ENCODE peak calls at places on chromosome 9, in eight cellular contexts. H is heart right ventricle, C is fibroblast of pulmonary artery, I is neural crest cell, U is A549, L is choroid plexus epithelial cell, Q is tibial artery, V is ovary. G is an unnamed sample.

GRCh38 chr9:32533338-32533737 is 7.3 kb upstream of the RIGI start:
- DNase-seq in H (no peak), C (no peak), I (no peak), U (no peak), L (peak), Q (no peak), V (no peak), G (no peak)

GRCh38 chr9:88723751-88724150 is 188.8 kb downstream of the NXNL2 start:
- DNase-seq in H (no peak), C (no peak), I (no peak), U (no peak), L (no peak), Q (no peak), V (no peak), G (no peak)

GRCh38 chr9:137460363-137461315 is 1.5 kb upstream of the NSMF start:
- DNase-seq in H (peak), C (no peak), I (no peak), U (no peak), L (no peak), Q (peak), V (peak), G (no peak)

GRCh38 chr9:122370869-122371467 is at the start of gene PTGS1:
- DNase-seq in H (peak), C (peak), I (peak), U (no peak), L (no peak), Q (peak), V (no peak), G (no peak)

GRCh38 chr9:121902483-121903135 is 190.5 kb downstream of the TTLL11 start:
- DNase-seq in H (peak), C (peak), I (no peak), U (no peak), L (peak), Q (no peak), V (no peak), G (no peak)

GRCh38 chr9:129038109-129038852 is 1.9 kb downstream of the MIGA2 start:
- DNase-seq in H (peak), C (peak), I (no peak), U (no peak), L (no peak), Q (no peak), V (peak), G (no peak)

GRCh38 chr9:33065157-33066076 is 11.1 kb downstream of the SMU1 start:
- DNase-seq in H (no peak), C (no peak), I (no peak), U (no peak), L (no peak), Q (no peak), V (no peak), G (no peak)

GRCh38 chr9:105835721-105836120 is 141.4 kb downstream of the TMEM38B start:
- DNase-seq in H (no peak), C (no peak), I (no peak), U (no peak), L (peak), Q (no peak), V (no peak), G (no peak)

GRCh38 chr9:22645893-22646292 is 199.3 kb downstream of the DMRTA1 start:
- DNase-seq in H (no peak), C (no peak), I (no peak), U (no peak), L (no peak), Q (no peak), V (no peak), G (no peak)

GRCh38 chr9:95696701-95697100 is 178.8 kb upstream of the ERCC6L2 start:
- DNase-seq in H (no peak), C (no peak), I (no peak), U (no peak), L (no peak), Q (no peak), V (no peak), G (no peak)

GRCh38 chr9:138118601-138119071 is 241.1 kb downstream of the CACNA1B start:
- DNase-seq in H (no peak), C (no peak), I (no peak), U (no peak), L (no peak), Q (no peak), V (no peak), G (no peak)

GRCh38 chr9:35820076-35820475 is 5.2 kb upstream of the HINT2 start:
- DNase-seq in H (no peak), C (peak), I (no peak), U (no peak), L (peak), Q (no peak), V (no peak), G (no peak)

GRCh38 chr9:127397722-127398647 is 1.0 kb downstream of the SLC2A8 start:
- DNase-seq in H (peak), C (peak), I (peak), U (peak), L (peak), Q (peak), V (peak), G (peak)

GRCh38 chr9:88523056-88523455 is 11.9 kb upstream of the NXNL2 start:
- DNase-seq in H (no peak), C (peak), I (no peak), U (no peak), L (no peak), Q (no peak), V (no peak), G (no peak)

GRCh38 chr9:1231998-1232919 is 182.1 kb downstream of the DMRT2 start:
- DNase-seq in H (peak), C (peak), I (no peak), U (peak), L (peak), Q (peak), V (peak), G (no peak)

GRCh38 chr9:2262371-2262770 is 247.2 kb downstream of the SMARCA2 start:
- DNase-seq in H (no peak), C (no peak), I (no peak), U (no peak), L (no peak), Q (no peak), V (no peak), G (no peak)

GRCh38 chr9:105841562-105841961 is 147.2 kb downstream of the TMEM38B start:
- DNase-seq in H (no peak), C (no peak), I (no peak), U (no peak), L (no peak), Q (no peak), V (no peak), G (no peak)

GRCh38 chr9:85536076-85536475 is 205.7 kb downstream of the AGTPBP1 start:
- DNase-seq in H (peak), C (peak), I (no peak), U (no peak), L (peak), Q (no peak), V (no peak), G (no peak)

GRCh38 chr9:32881948-32882347 is 98.6 kb downstream of the TMEM215 start:
- DNase-seq in H (no peak), C (no peak), I (no peak), U (no peak), L (no peak), Q (no peak), V (no peak), G (no peak)

GRCh38 chr9:88005146-88005750 is 30.9 kb upstream of the CDK20 start:
- DNase-seq in H (no peak), C (no peak), I (no peak), U (no peak), L (peak), Q (no peak), V (no peak), G (no peak)

GRCh38 chr9:96618209-96619108 is 1.2 kb downstream of the CDC14B start:
- DNase-seq in H (peak), C (peak), I (no peak), U (peak), L (peak), Q (peak), V (peak), G (peak)

GRCh38 chr9:28927711-28928110 is 1354.4 kb upstream of the C9orf72 start:
- DNase-seq in H (no peak), C (no peak), I (no peak), U (peak), L (no peak), Q (no peak), V (no peak), G (no peak)

GRCh38 chr9:128094950-128095544 is 27.0 kb downstream of the SLC25A25 start:
- DNase-seq in H (no peak), C (no peak), I (no peak), U (no peak), L (no peak), Q (no peak), V (no peak), G (no peak)

GRCh38 chr9:114894206-114894605 is 36.2 kb downstream of the TNFSF8 start:
- DNase-seq in H (no peak), C (peak), I (no peak), U (no peak), L (peak), Q (no peak), V (no peak), G (no peak)

GRCh38 chr9:109253637-109254284 is 67.1 kb downstream of the EPB41L4B start:
- DNase-seq in H (no peak), C (peak), I (no peak), U (peak), L (peak), Q (no peak), V (peak), G (no peak)

GRCh38 chr9:98215821-98216220 is 23.4 kb upstream of the CORO2A start:
- DNase-seq in H (no peak), C (peak), I (peak), U (peak), L (no peak), Q (no peak), V (no peak), G (no peak)

GRCh38 chr9:137785704-137786161 is 91.8 kb upstream of the CACNA1B start:
- DNase-seq in H (no peak), C (no peak), I (peak), U (no peak), L (peak), Q (no peak), V (no peak), G (no peak)

GRCh38 chr9:5321058-5321457 is 16.5 kb upstream of the RLN2 start:
- DNase-seq in H (no peak), C (peak), I (no peak), U (no peak), L (peak), Q (no peak), V (no peak), G (no peak)

GRCh38 chr9:70121818-70122436 is 78.3 kb downstream of the MAMDC2 start:
- DNase-seq in H (no peak), C (no peak), I (no peak), U (no peak), L (peak), Q (peak), V (no peak), G (no peak)

GRCh38 chr9:90037136-90037797 is 432.5 kb downstream of the GADD45G start:
- DNase-seq in H (no peak), C (no peak), I (no peak), U (no peak), L (no peak), Q (no peak), V (no peak), G (no peak)

GRCh38 chr9:37984672-37985611 is 81.0 kb upstream of the SLC25A51 start:
- DNase-seq in H (peak), C (peak), I (no peak), U (no peak), L (peak), Q (no peak), V (no peak), G (no peak)

GRCh38 chr9:124079176-124079925 is 67.8 kb downstream of the LHX2 start:
- DNase-seq in H (peak), C (peak), I (no peak), U (no peak), L (peak), Q (no peak), V (no peak), G (no peak)

GRCh38 chr9:35723908-35724307 is 8.1 kb downstream of the TLN1 start:
- DNase-seq in H (no peak), C (no peak), I (no peak), U (no peak), L (no peak), Q (no peak), V (no peak), G (no peak)

GRCh38 chr9:100474082-100474949 is 1.4 kb downstream of the TMEFF1 start:
- DNase-seq in H (no peak), C (no peak), I (peak), U (no peak), L (no peak), Q (peak), V (no peak), G (no peak)

GRCh38 chr9:8401961-8402701 is 602.6 kb upstream of the DMAC1 start:
- DNase-seq in H (no peak), C (no peak), I (no peak), U (no peak), L (no peak), Q (no peak), V (no peak), G (no peak)

GRCh38 chr9:129889461-129889935 is 54.2 kb downstream of the USP20 start:
- DNase-seq in H (no peak), C (no peak), I (no peak), U (no peak), L (no peak), Q (no peak), V (no peak), G (no peak)

GRCh38 chr9:78542491-78543175 is 245.7 kb downstream of the PSAT1 start:
- DNase-seq in H (no peak), C (no peak), I (no peak), U (no peak), L (no peak), Q (no peak), V (no peak), G (no peak)

GRCh38 chr9:87198716-87199115 is 251.4 kb upstream of the GAS1 start:
- DNase-seq in H (no peak), C (no peak), I (no peak), U (no peak), L (peak), Q (no peak), V (no peak), G (no peak)

GRCh38 chr9:14104501-14104900 is 209.4 kb downstream of the NFIB start:
- DNase-seq in H (no peak), C (no peak), I (no peak), U (no peak), L (no peak), Q (no peak), V (no peak), G (no peak)

GRCh38 chr9:110641350-110641749 is 27.2 kb upstream of the MUSK start:
- DNase-seq in H (no peak), C (no peak), I (no peak), U (no peak), L (peak), Q (no peak), V (no peak), G (no peak)

GRCh38 chr9:110640736-110641135 is 27.9 kb upstream of the MUSK start:
- DNase-seq in H (no peak), C (peak), I (no peak), U (no peak), L (no peak), Q (no peak), V (no peak), G (no peak)

GRCh38 chr9:110635589-110635988 is 33.0 kb upstream of the MUSK start:
- DNase-seq in H (no peak), C (no peak), I (no peak), U (no peak), L (no peak), Q (no peak), V (no peak), G (no peak)

DNA sequence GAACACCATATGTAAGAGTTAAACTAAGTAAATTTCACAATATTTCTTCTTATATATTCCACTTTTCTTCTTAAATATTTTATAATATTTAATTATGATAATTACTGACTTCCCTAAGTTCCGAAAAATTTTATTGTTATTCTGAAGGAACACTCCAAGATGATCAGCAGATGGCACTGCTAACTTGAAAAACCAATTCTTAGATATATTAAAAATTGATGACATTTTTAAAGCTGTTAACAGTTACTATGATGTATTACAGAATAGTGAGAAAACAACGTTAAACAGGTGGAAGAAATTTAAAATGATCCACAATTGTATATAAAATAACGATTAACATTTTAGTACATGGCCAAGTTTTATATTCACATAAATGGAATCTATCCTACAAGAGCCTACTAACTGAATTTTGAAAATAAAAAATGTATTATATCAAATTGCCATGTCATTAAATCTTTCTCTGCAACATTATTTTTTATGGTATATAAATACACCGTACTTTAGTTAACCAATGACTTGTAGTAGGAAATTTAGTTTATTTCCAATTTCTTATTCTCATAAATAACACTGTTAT is 30.1 kb upstream of the MUSK start:
- DNase-seq in H (no peak), C (peak), I (no peak), U (no peak), L (peak), Q (no peak), V (no peak), G (no peak)
- TF ChIP-seq CTCF in H (peak), C (peak), I (peak), U (peak), L (peak), Q (peak), V (peak), G (peak)

DNA sequence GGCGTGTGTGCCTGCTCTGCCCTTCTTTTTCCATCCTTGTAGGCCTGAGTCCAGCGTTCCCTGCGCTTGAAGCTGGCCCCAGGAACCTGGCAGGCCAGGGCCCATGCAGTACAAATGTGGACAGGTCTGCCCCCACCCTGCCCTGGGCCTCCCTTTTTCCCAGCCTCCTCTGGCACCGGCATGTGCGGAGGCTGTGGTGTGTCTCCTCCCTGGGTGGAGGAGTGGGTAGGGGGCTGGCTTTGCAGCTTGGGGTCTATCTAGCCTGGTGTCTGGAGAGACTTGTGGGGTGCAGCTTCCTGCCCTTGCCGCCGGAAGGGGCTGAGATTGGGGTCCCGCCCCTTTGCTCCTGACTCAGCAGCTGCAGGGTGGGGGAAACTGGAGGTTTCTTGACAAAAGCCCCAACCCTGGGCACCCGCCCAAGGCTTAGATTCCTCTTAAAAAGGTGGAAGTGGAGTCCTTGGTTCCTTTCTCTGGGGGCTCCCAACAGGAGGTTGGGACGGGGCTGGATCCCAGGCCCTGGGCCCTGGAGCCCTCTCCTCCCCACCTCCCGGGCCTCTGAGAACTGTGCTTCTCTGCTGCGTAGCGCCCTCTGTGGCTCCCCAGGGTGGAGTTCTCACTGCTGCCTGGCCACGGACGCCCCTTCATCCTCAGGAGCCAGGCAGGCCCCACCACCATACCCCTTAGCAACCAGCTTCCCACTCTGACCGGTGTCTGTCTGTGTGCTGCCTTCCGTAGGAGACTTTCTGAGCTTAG is 18.0 kb downstream of the RXRA start:
- DNase-seq in H (peak), C (no peak), I (no peak), U (no peak), L (no peak), Q (peak), V (no peak), G (no peak)
- TF ChIP-seq CTCF in H (peak), C (peak), I (no peak), U (no peak), L (peak), Q (no peak), V (no peak), G (no peak)

DNA sequence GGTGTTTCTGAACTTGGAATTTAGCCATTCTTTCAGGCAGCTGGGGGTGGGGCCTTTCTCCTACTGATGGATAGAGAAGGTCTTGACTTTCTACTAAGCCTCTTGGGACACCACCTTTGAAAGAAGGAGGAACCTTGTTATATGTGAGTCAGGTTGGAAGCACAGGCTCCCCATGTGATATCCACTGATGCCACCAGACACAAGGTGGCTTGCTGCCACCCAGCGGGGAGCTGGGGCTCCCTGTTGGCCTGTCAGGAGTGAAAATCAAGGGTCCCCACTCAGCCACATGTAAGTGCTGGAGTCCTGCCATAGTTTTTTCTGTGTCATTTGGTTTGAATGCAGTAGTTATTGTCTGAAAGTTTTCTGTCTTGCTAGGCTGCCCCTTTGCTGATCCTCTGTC is 252.4 kb upstream of the NFIL3 start:
- DNase-seq in H (no peak), C (no peak), I (no peak), U (no peak), L (no peak), Q (no peak), V (no peak), G (no peak)
- TF ChIP-seq CTCF in H (peak), C (no peak), I (no peak), U (peak), L (no peak), Q (no peak), V (no peak), G (no peak)

GRCh38 chr9:92019658-92020057 is 69.6 kb upstream of the ROR2 start:
- DNase-seq in H (no peak), C (no peak), I (no peak), U (no peak), L (no peak), Q (no peak), V (no peak), G (no peak)
- TF ChIP-seq CTCF in H (no peak), C (no peak), I (no peak), U (no peak), L (no peak), Q (no peak), V (no peak), G (no peak)

GRCh38 chr9:112665347-112665746 is 52.6 kb downstream of the INIP start:
- DNase-seq in H (no peak), C (peak), I (no peak), U (no peak), L (peak), Q (no peak), V (no peak), G (no peak)
- TF ChIP-seq CTCF in H (peak), C (peak), I (no peak), U (peak), L (peak), Q (no peak), V (no peak), G (no peak)

GRCh38 chr9:92984976-92985375 is 37.7 kb downstream of the FGD3 start:
- DNase-seq in H (no peak), C (no peak), I (no peak), U (no peak), L (no peak), Q (no peak), V (no peak), G (no peak)

GRCh38 chr9:92983984-92984589 is 36.8 kb downstream of the FGD3 start:
- DNase-seq in H (no peak), C (no peak), I (peak), U (no peak), L (peak), Q (no peak), V (no peak), G (no peak)

GRCh38 chr9:92989561-92989960 is 42.2 kb downstream of the FGD3 start:
- DNase-seq in H (no peak), C (no peak), I (no peak), U (no peak), L (no peak), Q (no peak), V (no peak), G (no peak)

GRCh38 chr9:92988215-92988731 is 41.0 kb downstream of the FGD3 start:
- DNase-seq in H (no peak), C (no peak), I (no peak), U (no peak), L (no peak), Q (no peak), V (no peak), G (no peak)

GRCh38 chr9:92986175-92987110 is 39.1 kb downstream of the FGD3 start:
- DNase-seq in H (no peak), C (peak), I (no peak), U (no peak), L (peak), Q (no peak), V (no peak), G (no peak)
- TF ChIP-seq CTCF in H (peak), C (peak), I (peak), U (no peak), L (peak), Q (peak), V (no peak), G (peak)